ENCODE peak calls at places on chromosomes 2 and 18, in four cellular contexts. I, T, L and B are unnamed samples. For H3K9me3 and H3K4me1, the result is how much of the 10 kb centered on the place peaks cover.

GRCh38 chr2:86507600-86507999 is 55.6 kb downstream of the CHMP3 start:
- DNase-seq in I (no peak), T (no peak), L (no peak), B (no peak)

GRCh38 chr2:146004470-146004869 is 1484.6 kb upstream of the ZEB2 start:
- DNase-seq in I (no peak), T (no peak), L (no peak), B (no peak)

GRCh38 chr2:25419678-25420242 is 78.0 kb upstream of the DNMT3A start:
- DNase-seq in I (no peak), T (no peak), L (no peak), B (no peak)

GRCh38 chr2:11121099-11121822 is 34.0 kb upstream of the SLC66A3 start:
- DNase-seq in I (no peak), T (no peak), L (no peak), B (no peak)

GRCh38 chr2:54601339-54601738 is 122.1 kb upstream of the EML6 start:
- DNase-seq in I (no peak), T (no peak), L (no peak), B (no peak)

GRCh38 chr2:85468704-85469349 is 50.3 kb downstream of the SH2D6 start:
- DNase-seq in I (no peak), T (peak), L (peak), B (no peak)

GRCh38 chr2:105592288-105592687 is 152.4 kb upstream of the NCK2 start:
- DNase-seq in I (no peak), T (no peak), L (no peak), B (peak)

GRCh38 chr2:120793682-120794403 is 58.2 kb downstream of the GLI2 start:
- DNase-seq in I (no peak), T (no peak), L (no peak), B (no peak)

GRCh38 chr2:138827426-138828054 is 47.4 kb upstream of the NXPH2 start:
- DNase-seq in I (no peak), T (peak), L (peak), B (no peak)

GRCh38 chr2:27184115-27184514 is 27.7 kb upstream of the ATRAID start:
- DNase-seq in I (no peak), T (no peak), L (no peak), B (no peak)

GRCh38 chr2:223442874-223443273 is 159.3 kb downstream of the SCG2 start:
- DNase-seq in I (no peak), T (no peak), L (no peak), B (no peak)

GRCh38 chr2:77161009-77161408 is 361.2 kb downstream of the LRRTM4 start:
- DNase-seq in I (no peak), T (no peak), L (no peak), B (no peak)

GRCh38 chr2:46373238-46373637 is 76.0 kb downstream of the EPAS1 start:
- DNase-seq in I (no peak), T (no peak), L (no peak), B (no peak)

GRCh38 chr2:77910136-77910535 is 388.0 kb upstream of the LRRTM4 start:
- DNase-seq in I (no peak), T (no peak), L (no peak), B (no peak)

GRCh38 chr18:55275042-55275897 is 312.7 kb downstream of the TCF4 start:
- DNase-seq in I (no peak), T (no peak), L (no peak), B (peak)

GRCh38 chr2:9336534-9337354 is 86.6 kb downstream of the ITGB1BP1 start:
- DNase-seq in I (no peak), T (peak), L (no peak), B (peak)

GRCh38 chr18:812673-813404 is 797 bp upstream of the YES1 start:
- DNase-seq in I (peak), T (no peak), L (peak), B (peak)

DNA sequence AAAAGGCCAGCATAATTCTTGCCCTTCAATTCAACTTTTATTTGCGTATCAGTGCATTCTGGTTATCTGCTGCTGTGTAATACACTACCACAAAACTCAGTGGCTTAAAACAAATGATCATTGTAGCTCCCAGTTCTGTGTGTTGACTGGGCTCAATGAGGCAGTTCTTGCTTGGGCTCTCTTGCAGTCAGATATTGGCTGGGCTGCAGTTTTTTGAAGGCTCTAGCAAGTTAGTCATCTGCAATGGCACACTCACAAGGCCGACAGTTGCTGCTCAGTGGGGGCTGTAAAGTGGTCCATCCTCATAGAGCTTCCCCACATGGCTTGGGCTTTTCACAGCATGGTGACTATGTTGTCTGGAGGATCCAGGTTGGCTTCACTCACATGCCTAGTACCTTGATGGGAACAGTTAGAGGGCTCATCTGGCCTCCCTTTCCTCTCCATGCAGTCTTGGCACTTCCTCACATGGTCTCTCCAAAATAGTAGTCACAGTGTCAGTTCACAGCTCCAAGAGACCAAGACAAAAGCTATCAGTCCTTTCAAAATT is 110.6 kb upstream of the TNP1 start:
- DNase-seq in I (no peak), T (no peak), L (no peak), B (no peak)
- H3K9me3 ChIP-seq in I (under half), T (under half), L (under half), B (under half)

GRCh38 chr2:234847364-234847635 is 104.5 kb upstream of the SH3BP4 start:
- DNase-seq in I (no peak), T (no peak), L (no peak), B (no peak)

GRCh38 chr2:234848578-234848977 is 103.2 kb upstream of the SH3BP4 start:
- DNase-seq in I (no peak), T (no peak), L (no peak), B (no peak)

GRCh38 chr2:234846589-234847363 is 105.0 kb upstream of the SH3BP4 start:
- DNase-seq in I (no peak), T (no peak), L (no peak), B (no peak)

GRCh38 chr2:234845602-234846588 is 105.9 kb upstream of the SH3BP4 start:
- DNase-seq in I (no peak), T (no peak), L (no peak), B (no peak)

GRCh38 chr2:234847639-234848038 is 104.2 kb upstream of the SH3BP4 start:
- DNase-seq in I (no peak), T (no peak), L (no peak), B (no peak)
- H3K4me1 ChIP-seq in I (under half), T (under half), L (under half), B (under half)

GRCh38 chr2:367246-367645 is 79.4 kb upstream of the ALKAL2 start:
- DNase-seq in I (no peak), T (no peak), L (no peak), B (no peak)
- H3K9me3 ChIP-seq in I (under half), T (under half), L (under half), B (under half)

GRCh38 chr2:101806123-101806522 is 108.6 kb downstream of the MAP4K4 start:
- DNase-seq in I (no peak), T (no peak), L (peak), B (no peak)
- H3K4me1 ChIP-seq in I (under half), T (under half), L (under half), B (under half)

GRCh38 chr2:233700028-233700635 is 7.4 kb downstream of the UGT1A6 start:
- DNase-seq in I (no peak), T (no peak), L (no peak), B (peak)
- H3K9me3 ChIP-seq in I (under half), T (under half), L (under half), B (under half)